ENCODE peak calls at places on chromosomes 3 and 15, in six cellular contexts. Y is esophagus muscularis mucosa, M is sigmoid colon, I is transverse colon, J is A549, V is SK-N-SH. U is an unnamed sample. For H3K4me1, the result is how much of the 10 kb centered on the place peaks cover.

GRCh38 chr3:110413807-110414748 is 657.5 kb upstream of the NECTIN3 start:
- DNase-seq in J (peak), Y (no peak), I (no peak), M (no peak), V (no peak), U (no peak)

GRCh38 chr15:94240486-94240885 is 9.1 kb downstream of the MCTP2 start:
- DNase-seq in V (no peak), I (no peak), J (no peak), Y (no peak), M (no peak), U (no peak)

GRCh38 chr15:31227954-31228542 is 98.6 kb upstream of the KLF13 start:
- DNase-seq in M (no peak), Y (no peak), V (no peak), I (no peak), J (no peak), U (no peak)

GRCh38 chr15:90836296-90836871 is 32.0 kb upstream of the FURIN start:
- DNase-seq in I (no peak), M (no peak), J (peak), Y (no peak), V (no peak), U (no peak)

GRCh38 chr15:97115764-97116075 is 785.2 kb downstream of the NR2F2 start:
- DNase-seq in V (no peak), M (no peak), J (no peak), Y (no peak), I (no peak), U (no peak)

GRCh38 chr3:29268651-29269050 is 12.2 kb upstream of the RBMS3 start:
- DNase-seq in I (no peak), J (no peak), V (no peak), M (no peak), Y (no peak), U (no peak)

GRCh38 chr3:54622688-54623087 is 305.2 kb downstream of the LRTM1 start:
- DNase-seq in I (no peak), J (no peak), Y (no peak), V (no peak), M (no peak), U (no peak)

GRCh38 chr3:5214352-5214751 is 26.8 kb downstream of the EDEM1 start:
- DNase-seq in Y (no peak), I (no peak), V (no peak), J (no peak), M (no peak), U (no peak)

GRCh38 chr3:191499307-191500125 is 38.6 kb downstream of the PYDC2 start:
- DNase-seq in Y (no peak), M (peak), J (no peak), I (peak), V (peak), U (no peak)

GRCh38 chr3:42843730-42844713 is 31.7 kb downstream of the CYP8B1 start:
- DNase-seq in I (peak), V (no peak), Y (no peak), J (no peak), M (peak), U (no peak)

GRCh38 chr3:177195242-177195940 is 1.9 kb downstream of the TBL1XR1 start:
- DNase-seq in V (peak), J (no peak), I (peak), M (no peak), Y (no peak), U (peak)

GRCh38 chr3:4461459-4462090 is 5.5 kb downstream of the SUMF1 start:
- DNase-seq in J (no peak), I (no peak), M (no peak), V (no peak), Y (no peak), U (no peak)

GRCh38 chr3:129481783-129482332 is 41.8 kb downstream of the IFT122 start:
- DNase-seq in I (no peak), J (no peak), M (peak), Y (no peak), V (peak), U (no peak)

GRCh38 chr3:19946832-19947548 is at the start of gene RAB5A:
- DNase-seq in Y (peak), I (peak), V (peak), M (peak), J (peak), U (peak)
- TF ChIP-seq EP300 in Y (peak), I (peak), V (no peak), M (no peak), J (no peak), U (peak)

GRCh38 chr3:111852540-111852939 is 6.5 kb upstream of the PHLDB2 start:
- DNase-seq in M (no peak), Y (no peak), V (peak), I (no peak), J (no peak), U (no peak)

GRCh38 chr3:111848246-111848645 is 10.8 kb upstream of the PHLDB2 start:
- DNase-seq in M (no peak), V (no peak), Y (no peak), I (no peak), J (no peak), U (no peak)

GRCh38 chr3:111848778-111849177 is 10.3 kb upstream of the PHLDB2 start:
- DNase-seq in M (no peak), Y (no peak), I (no peak), V (no peak), J (no peak), U (no peak)

GRCh38 chr3:111851511-111851954 is 7.5 kb upstream of the PHLDB2 start:
- DNase-seq in J (no peak), V (no peak), I (no peak), Y (no peak), M (no peak), U (no peak)

GRCh38 chr3:111850481-111850880 is 8.6 kb upstream of the PHLDB2 start:
- DNase-seq in J (peak), M (no peak), I (no peak), V (no peak), Y (no peak), U (no peak)
- H3K4me1 ChIP-seq in J (half or more), M (under half), I (under half), V (under half), Y (under half), U (under half)

GRCh38 chr3:140593766-140594165 is 84.1 kb upstream of the TRIM42 start:
- DNase-seq in V (no peak), M (no peak), J (no peak), Y (peak), I (no peak), U (no peak)

GRCh38 chr3:140597364-140597763 is 80.5 kb upstream of the TRIM42 start:
- DNase-seq in I (no peak), J (no peak), Y (peak), M (no peak), V (no peak), U (no peak)

GRCh38 chr3:140599009-140599408 is 78.9 kb upstream of the TRIM42 start:
- DNase-seq in Y (no peak), I (no peak), V (no peak), M (no peak), J (no peak), U (no peak)

GRCh38 chr3:140597792-140598191 is 80.1 kb upstream of the TRIM42 start:
- DNase-seq in J (no peak), V (no peak), Y (no peak), M (no peak), I (no peak), U (no peak)

GRCh38 chr3:140595295-140595694 is 82.6 kb upstream of the TRIM42 start:
- DNase-seq in M (no peak), I (no peak), J (no peak), Y (peak), V (no peak), U (no peak)
- TF ChIP-seq EP300 in M (no peak), I (no peak), J (no peak), Y (no peak), V (no peak), U (no peak)

DNA sequence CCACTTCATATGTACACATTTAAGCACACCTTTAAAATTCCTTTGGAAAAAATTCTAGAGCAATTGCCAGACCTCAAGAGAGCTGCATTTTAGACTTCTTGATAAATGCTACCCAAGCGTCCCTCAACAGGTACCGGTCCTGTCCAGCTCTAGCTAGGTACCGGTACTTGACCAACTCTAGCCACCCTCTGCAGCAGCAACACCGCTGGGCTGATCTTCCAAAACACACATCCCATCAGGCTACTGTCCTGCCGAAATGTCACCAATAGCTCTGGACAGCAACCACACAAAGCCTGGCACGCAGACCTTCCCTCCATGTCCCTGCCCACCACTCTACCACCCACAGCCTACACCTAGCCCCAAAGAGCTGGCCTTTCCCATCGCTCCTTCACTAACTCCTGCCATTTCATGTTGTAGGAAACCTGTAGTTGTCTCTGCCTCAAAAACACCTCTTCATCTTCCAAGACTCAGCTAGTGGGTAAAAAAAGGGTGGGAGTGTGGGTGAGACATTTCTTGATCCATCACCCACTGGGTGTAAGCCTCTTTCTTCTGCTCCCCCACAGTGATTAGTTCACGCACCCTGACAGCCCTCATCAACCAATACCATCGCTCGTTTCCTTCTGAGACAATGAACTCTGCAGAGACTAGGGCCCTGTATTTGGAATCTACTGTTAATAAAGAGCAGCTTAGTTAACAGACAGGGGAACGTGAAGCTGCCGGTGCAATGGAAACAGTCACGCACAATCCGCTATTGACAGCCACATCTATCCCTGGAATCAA is 6.8 kb downstream of the CHSY1 start:
- DNase-seq in I (no peak), M (no peak), Y (no peak), J (no peak), V (no peak), U (no peak)
- H3K4me1 ChIP-seq in I (half or more), M (half or more), Y (half or more), J (under half), V (under half), U (half or more)

GRCh38 chr3:48188266-48189201 is at the start of gene CDC25A:
- DNase-seq in V (peak), M (peak), J (peak), Y (peak), I (peak), U (peak)
- TF ChIP-seq EP300 in V (no peak), M (no peak), J (no peak), Y (no peak), I (no peak), U (no peak)

GRCh38 chr3:172066880-172067778 is 27.8 kb downstream of the FNDC3B start:
- DNase-seq in M (no peak), I (no peak), V (no peak), Y (no peak), J (no peak), U (no peak)
- H3K4me1 ChIP-seq in M (half or more), I (half or more), V (under half), Y (half or more), J (half or more), U (half or more)

DNA sequence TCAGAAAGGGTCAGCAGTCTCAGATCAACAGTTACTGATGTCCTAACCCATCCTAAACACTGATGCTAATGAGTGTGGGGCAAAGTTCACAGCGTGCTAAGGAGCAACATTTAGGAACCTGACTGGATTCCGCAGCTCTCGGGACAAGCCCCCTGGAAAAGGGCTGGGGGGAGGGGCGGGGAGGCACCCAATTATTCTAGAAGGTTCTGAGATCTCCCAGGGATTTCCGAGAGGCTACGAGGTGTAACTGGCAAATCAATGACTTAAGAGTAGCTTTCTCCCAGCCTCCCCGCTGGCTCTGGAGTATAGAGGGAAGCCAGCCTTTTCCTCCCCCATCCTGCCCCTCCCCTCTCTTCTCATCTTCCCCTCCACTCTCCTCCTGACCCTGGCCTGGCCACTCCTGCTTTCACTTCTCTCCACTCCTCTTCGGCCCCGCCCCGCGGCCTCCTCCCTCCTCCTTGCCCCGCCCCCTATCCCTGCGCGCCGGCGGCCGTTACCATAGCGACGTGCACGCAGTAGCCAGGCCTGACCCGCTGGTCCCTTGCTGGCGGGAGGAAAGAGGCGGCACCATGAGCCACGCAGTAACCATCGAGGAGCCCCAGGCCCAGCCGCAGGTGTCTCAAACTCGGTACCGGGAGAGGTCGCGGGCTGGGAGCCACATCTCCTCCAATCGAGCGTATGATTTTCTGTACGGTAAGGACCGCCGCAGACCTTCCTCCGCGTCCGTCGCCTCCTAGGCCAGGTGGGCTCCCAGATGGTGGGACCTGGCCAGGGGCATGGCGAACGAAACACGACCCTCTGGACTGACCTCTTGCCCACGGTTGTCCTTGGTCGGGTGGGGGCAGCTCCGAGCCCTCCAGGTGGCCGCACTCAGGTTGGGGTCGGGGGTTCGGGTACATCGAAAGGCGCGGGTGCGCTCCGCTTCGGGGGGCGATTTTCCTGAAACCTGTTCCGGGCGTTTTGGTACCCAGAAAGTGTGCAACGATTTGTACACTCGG is at the start of gene CFAP91:
- DNase-seq in V (peak), Y (peak), M (peak), J (peak), I (peak), U (peak)
- TF ChIP-seq EP300 in V (no peak), Y (no peak), M (no peak), J (no peak), I (no peak), U (no peak)

DNA sequence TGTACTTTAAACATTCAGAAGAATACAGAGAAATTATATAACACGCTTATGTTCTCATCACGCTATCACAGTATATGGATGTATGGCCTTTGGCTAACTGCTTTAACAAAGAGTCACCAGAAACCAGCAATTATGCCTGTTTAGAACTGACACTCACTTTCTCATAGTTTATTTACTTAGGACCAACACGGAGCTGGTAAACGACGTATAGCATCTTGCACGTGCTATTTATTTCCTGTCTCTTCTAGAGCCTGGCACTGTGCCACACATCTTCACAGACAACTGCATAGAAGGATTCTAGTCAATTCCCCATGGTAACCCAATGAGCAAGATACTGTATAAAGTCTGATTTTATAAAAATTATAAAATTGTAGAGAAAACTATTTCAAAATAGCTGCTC is 43.6 kb downstream of the TBC1D2B start:
- DNase-seq in Y (no peak), J (no peak), I (no peak), M (no peak), V (no peak), U (no peak)
- H3K4me1 ChIP-seq in Y (under half), J (under half), I (half or more), M (under half), V (under half), U (half or more)

GRCh38 chr3:24490151-24490550 is 4.5 kb downstream of the THRB start:
- DNase-seq in I (no peak), J (no peak), Y (no peak), V (no peak), M (no peak), U (no peak)
- TF ChIP-seq EP300 in I (no peak), J (no peak), Y (no peak), V (no peak), M (no peak), U (no peak)